ENCODE peak calls at places on chromosomes 1 and 21, in six cellular contexts. One of them, this sample, is unnamed.

GRCh38 chr1:108521990-108522393 is 37.9 kb upstream of the EEIG2 start:
- DNase-seq in ascending aorta: no peak
- DNase-seq in body of pancreas: no peak
- DNase-seq in heart left ventricle: no peak
- DNase-seq in tibial artery: no peak
- DNase-seq in transverse colon: no peak
- DNase-seq in this sample: no peak

GRCh38 chr1:200379431-200379755 is 30.4 kb downstream of the ZNF281 start:
- DNase-seq in tibial artery: no peak
- DNase-seq in heart left ventricle: no peak
- DNase-seq in ascending aorta: no peak
- DNase-seq in transverse colon: no peak
- DNase-seq in body of pancreas: no peak
- DNase-seq in this sample: peak

GRCh38 chr1:68673771-68674170 is 176.9 kb upstream of the DEPDC1 start:
- DNase-seq in heart left ventricle: no peak
- DNase-seq in body of pancreas: no peak
- DNase-seq in transverse colon: no peak
- DNase-seq in tibial artery: no peak
- DNase-seq in ascending aorta: no peak
- DNase-seq in this sample: no peak

GRCh38 chr1:91129017-91129416 is 107.2 kb upstream of the ZNF644 start:
- DNase-seq in heart left ventricle: no peak
- DNase-seq in tibial artery: no peak
- DNase-seq in body of pancreas: no peak
- DNase-seq in transverse colon: no peak
- DNase-seq in ascending aorta: no peak
- DNase-seq in this sample: no peak

GRCh38 chr1:2783435-2784397 is 17.8 kb downstream of the TTC34 start:
- DNase-seq in body of pancreas: peak
- DNase-seq in heart left ventricle: peak
- DNase-seq in ascending aorta: no peak
- DNase-seq in tibial artery: no peak
- DNase-seq in transverse colon: no peak
- DNase-seq in this sample: no peak

GRCh38 chr1:17125756-17126237 is 6.5 kb upstream of the PADI2 start:
- DNase-seq in body of pancreas: peak
- DNase-seq in transverse colon: peak
- DNase-seq in tibial artery: peak
- DNase-seq in ascending aorta: peak
- DNase-seq in heart left ventricle: peak
- DNase-seq in this sample: peak

GRCh38 chr1:182430263-182431068 is 19.5 kb upstream of the RGSL1 start:
- DNase-seq in transverse colon: no peak
- DNase-seq in heart left ventricle: no peak
- DNase-seq in tibial artery: no peak
- DNase-seq in ascending aorta: no peak
- DNase-seq in body of pancreas: no peak
- DNase-seq in this sample: peak

GRCh38 chr1:243956448-243956847 is 94.6 kb upstream of the ZBTB18 start:
- DNase-seq in heart left ventricle: no peak
- DNase-seq in tibial artery: no peak
- DNase-seq in transverse colon: no peak
- DNase-seq in ascending aorta: no peak
- DNase-seq in body of pancreas: no peak
- DNase-seq in this sample: no peak

GRCh38 chr1:107132195-107132594 is 8.6 kb upstream of the NTNG1 start:
- DNase-seq in heart left ventricle: no peak
- DNase-seq in transverse colon: no peak
- DNase-seq in tibial artery: no peak
- DNase-seq in ascending aorta: no peak
- DNase-seq in body of pancreas: no peak
- DNase-seq in this sample: no peak

GRCh38 chr1:182101415-182102041 is 40.0 kb upstream of the ZNF648 start:
- DNase-seq in heart left ventricle: no peak
- DNase-seq in transverse colon: peak
- DNase-seq in ascending aorta: no peak
- DNase-seq in tibial artery: no peak
- DNase-seq in body of pancreas: peak
- DNase-seq in this sample: no peak

GRCh38 chr1:34286547-34286946 is 109.8 kb downstream of the C1orf94 start:
- DNase-seq in heart left ventricle: no peak
- DNase-seq in body of pancreas: no peak
- DNase-seq in tibial artery: no peak
- DNase-seq in ascending aorta: no peak
- DNase-seq in transverse colon: no peak
- DNase-seq in this sample: no peak

GRCh38 chr21:35084869-35085268 is 35.8 kb upstream of the RUNX1 start:
- DNase-seq in heart left ventricle: no peak
- DNase-seq in tibial artery: no peak
- DNase-seq in ascending aorta: no peak
- DNase-seq in transverse colon: no peak
- DNase-seq in body of pancreas: no peak
- DNase-seq in this sample: peak

GRCh38 chr1:54094001-54094729 is 40.8 kb downstream of the TCEANC2 start:
- DNase-seq in ascending aorta: no peak
- DNase-seq in transverse colon: peak
- DNase-seq in heart left ventricle: no peak
- DNase-seq in body of pancreas: peak
- DNase-seq in tibial artery: no peak
- DNase-seq in this sample: no peak

GRCh38 chr1:60425528-60425927 is 352.0 kb upstream of the C1orf87 start:
- DNase-seq in transverse colon: no peak
- DNase-seq in ascending aorta: no peak
- DNase-seq in body of pancreas: no peak
- DNase-seq in heart left ventricle: no peak
- DNase-seq in tibial artery: no peak
- DNase-seq in this sample: peak

GRCh38 chr1:8889103-8889846 is 10.8 kb upstream of the ENO1 start:
- DNase-seq in ascending aorta: no peak
- DNase-seq in heart left ventricle: no peak
- DNase-seq in body of pancreas: no peak
- DNase-seq in transverse colon: no peak
- DNase-seq in tibial artery: no peak
- DNase-seq in this sample: no peak

GRCh38 chr1:101238681-101239094 is 1.9 kb downstream of the S1PR1 start:
- DNase-seq in body of pancreas: peak
- DNase-seq in tibial artery: peak
- DNase-seq in transverse colon: peak
- DNase-seq in heart left ventricle: peak
- DNase-seq in ascending aorta: peak
- DNase-seq in this sample: peak

GRCh38 chr1:221714227-221715116 is 27.4 kb downstream of the DUSP10 start:
- DNase-seq in heart left ventricle: no peak
- DNase-seq in ascending aorta: no peak
- DNase-seq in body of pancreas: no peak
- DNase-seq in tibial artery: no peak
- DNase-seq in transverse colon: no peak
- DNase-seq in this sample: no peak

GRCh38 chr1:108068141-108068540 is 103.2 kb upstream of the VAV3 start:
- DNase-seq in ascending aorta: no peak
- DNase-seq in heart left ventricle: no peak
- DNase-seq in transverse colon: no peak
- DNase-seq in tibial artery: no peak
- DNase-seq in body of pancreas: no peak
- DNase-seq in this sample: no peak

GRCh38 chr1:54375331-54376084 is 30.7 kb downstream of the SSBP3 start:
- DNase-seq in ascending aorta: no peak
- DNase-seq in heart left ventricle: peak
- DNase-seq in body of pancreas: no peak
- DNase-seq in tibial artery: no peak
- DNase-seq in transverse colon: no peak
- DNase-seq in this sample: no peak

GRCh38 chr1:35247256-35247655 is 21.3 kb upstream of the ZMYM4 start:
- DNase-seq in heart left ventricle: no peak
- DNase-seq in tibial artery: no peak
- DNase-seq in ascending aorta: no peak
- DNase-seq in transverse colon: no peak
- DNase-seq in body of pancreas: no peak
- DNase-seq in this sample: no peak

GRCh38 chr1:26733982-26734381 is 38.2 kb downstream of the ARID1A start:
- DNase-seq in body of pancreas: no peak
- DNase-seq in ascending aorta: no peak
- DNase-seq in transverse colon: no peak
- DNase-seq in tibial artery: no peak
- DNase-seq in heart left ventricle: no peak
- DNase-seq in this sample: peak

GRCh38 chr1:216750031-216750627 is 26.9 kb upstream of the ESRRG start:
- DNase-seq in transverse colon: no peak
- DNase-seq in tibial artery: no peak
- DNase-seq in body of pancreas: peak
- DNase-seq in heart left ventricle: no peak
- DNase-seq in ascending aorta: no peak
- DNase-seq in this sample: peak

GRCh38 chr1:223199094-223199647 is 56.1 kb upstream of the TLR5 start:
- DNase-seq in tibial artery: no peak
- DNase-seq in ascending aorta: no peak
- DNase-seq in body of pancreas: no peak
- DNase-seq in transverse colon: no peak
- DNase-seq in heart left ventricle: no peak
- DNase-seq in this sample: no peak

GRCh38 chr1:113266788-113267187 is 123.5 kb upstream of the MAGI3 start:
- DNase-seq in tibial artery: no peak
- DNase-seq in body of pancreas: no peak
- DNase-seq in ascending aorta: no peak
- DNase-seq in heart left ventricle: no peak
- DNase-seq in transverse colon: no peak
- DNase-seq in this sample: no peak

DNA sequence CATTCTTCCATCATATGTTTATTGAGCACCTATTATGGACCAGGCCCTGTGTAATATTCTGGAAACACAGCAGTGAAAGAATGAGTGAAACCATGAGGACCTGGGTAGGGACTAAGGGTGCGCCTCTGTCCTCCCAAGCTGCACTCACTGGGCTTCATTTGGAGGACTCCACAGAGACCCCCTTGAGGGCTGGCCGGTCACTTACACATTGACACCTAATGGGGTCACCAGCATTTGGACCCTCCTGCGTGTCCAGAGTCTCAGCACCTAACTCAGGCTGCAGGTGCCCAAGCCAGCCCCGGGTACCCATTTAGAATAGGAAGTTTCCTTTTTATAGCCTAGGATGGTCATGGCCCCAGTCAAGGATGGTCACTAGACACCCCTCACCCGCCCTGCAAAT is 2.8 kb upstream of the FNDC5 start:
- DNase-seq in heart left ventricle: no peak
- DNase-seq in body of pancreas: no peak
- DNase-seq in ascending aorta: no peak
- DNase-seq in transverse colon: no peak
- DNase-seq in tibial artery: peak
- DNase-seq in this sample: no peak
- H3K4me3 ChIP-seq in heart left ventricle: no peak
- H3K4me3 ChIP-seq in body of pancreas: no peak
- H3K4me3 ChIP-seq in ascending aorta: no peak
- H3K4me3 ChIP-seq in transverse colon: no peak
- H3K4me3 ChIP-seq in tibial artery: no peak
- H3K4me3 ChIP-seq in this sample: no peak

DNA sequence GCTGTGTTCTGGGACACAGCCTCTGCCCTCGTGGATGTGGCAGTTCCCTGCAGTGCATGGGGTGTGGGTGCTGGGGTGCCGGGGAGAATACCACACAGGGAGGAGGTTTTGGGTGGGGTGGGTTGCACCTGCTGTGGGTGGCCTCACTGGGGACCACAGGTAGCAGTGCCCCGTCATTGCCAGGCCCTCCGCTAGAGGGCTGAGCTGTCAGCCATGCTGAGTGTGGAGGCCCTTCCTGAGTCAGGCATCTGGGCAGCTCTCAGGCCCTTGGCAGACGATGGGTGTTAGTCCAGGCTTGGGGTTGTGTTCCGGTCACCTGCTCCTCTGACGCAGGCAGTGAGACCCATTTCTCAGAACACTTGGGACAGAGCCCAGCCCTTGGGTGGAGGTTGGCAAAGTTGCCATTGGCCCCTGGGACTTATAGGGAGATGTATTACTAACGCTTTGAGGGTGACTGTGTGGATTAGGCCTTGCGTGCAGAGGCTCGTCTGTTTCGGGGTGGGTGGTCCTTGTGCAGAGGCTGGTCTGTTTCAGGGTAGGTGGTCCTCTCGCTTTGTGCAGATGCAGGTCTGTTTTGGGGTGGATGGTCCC is 23.9 kb downstream of the PCNT start:
- DNase-seq in tibial artery: no peak
- DNase-seq in body of pancreas: peak
- DNase-seq in heart left ventricle: peak
- DNase-seq in ascending aorta: peak
- DNase-seq in transverse colon: no peak
- DNase-seq in this sample: no peak
- TF ChIP-seq CTCF in tibial artery: no peak
- TF ChIP-seq CTCF in body of pancreas: no peak
- TF ChIP-seq CTCF in heart left ventricle: peak
- TF ChIP-seq CTCF in ascending aorta: peak
- TF ChIP-seq CTCF in transverse colon: no peak
- TF ChIP-seq CTCF in this sample: peak

GRCh38 chr1:178606839-178607238 is 93.9 kb downstream of the TEX35 start:
- DNase-seq in body of pancreas: no peak
- DNase-seq in ascending aorta: no peak
- DNase-seq in heart left ventricle: no peak
- DNase-seq in tibial artery: no peak
- DNase-seq in transverse colon: no peak
- DNase-seq in this sample: no peak

GRCh38 chr1:178613271-178613945 is 100.5 kb downstream of the TEX35 start:
- DNase-seq in body of pancreas: no peak
- DNase-seq in ascending aorta: no peak
- DNase-seq in transverse colon: no peak
- DNase-seq in heart left ventricle: peak
- DNase-seq in tibial artery: no peak
- DNase-seq in this sample: no peak

GRCh38 chr1:178612261-178612660 is 99.4 kb downstream of the TEX35 start:
- DNase-seq in body of pancreas: no peak
- DNase-seq in heart left ventricle: no peak
- DNase-seq in tibial artery: no peak
- DNase-seq in ascending aorta: no peak
- DNase-seq in transverse colon: no peak
- DNase-seq in this sample: peak

GRCh38 chr1:178607718-178608408 is 95.0 kb downstream of the TEX35 start:
- DNase-seq in ascending aorta: no peak
- DNase-seq in body of pancreas: no peak
- DNase-seq in tibial artery: no peak
- DNase-seq in transverse colon: no peak
- DNase-seq in heart left ventricle: no peak
- DNase-seq in this sample: no peak

DNA sequence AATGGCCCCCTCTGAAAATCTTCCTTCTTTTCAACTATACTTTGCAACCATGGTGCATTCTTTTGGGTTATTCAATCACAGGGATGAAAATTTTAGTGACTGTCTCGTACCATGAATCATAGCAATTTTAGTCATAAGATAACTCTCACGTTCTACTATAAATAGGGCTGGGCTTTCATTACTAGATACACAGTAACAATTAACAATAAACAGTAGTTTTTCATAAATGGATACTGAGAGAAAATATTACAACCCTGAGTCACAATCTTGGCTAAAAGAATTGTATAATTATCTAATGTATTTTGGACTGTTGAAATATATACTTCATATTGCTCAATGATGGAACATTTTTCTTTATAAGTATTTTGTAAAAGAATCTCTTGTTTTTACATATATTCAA is 96.1 kb downstream of the TEX35 start:
- DNase-seq in transverse colon: no peak
- DNase-seq in tibial artery: no peak
- DNase-seq in body of pancreas: no peak
- DNase-seq in heart left ventricle: no peak
- DNase-seq in ascending aorta: no peak
- DNase-seq in this sample: no peak
- H3K4me3 ChIP-seq in transverse colon: no peak
- H3K4me3 ChIP-seq in tibial artery: no peak
- H3K4me3 ChIP-seq in body of pancreas: no peak
- H3K4me3 ChIP-seq in heart left ventricle: no peak
- H3K4me3 ChIP-seq in ascending aorta: no peak
- H3K4me3 ChIP-seq in this sample: no peak

GRCh38 chr21:25872271-25872670 is 137.5 kb downstream of the GABPA start:
- DNase-seq in heart left ventricle: no peak
- DNase-seq in ascending aorta: no peak
- DNase-seq in tibial artery: no peak
- DNase-seq in body of pancreas: no peak
- DNase-seq in transverse colon: no peak
- DNase-seq in this sample: no peak
- TF ChIP-seq CTCF in heart left ventricle: no peak
- TF ChIP-seq CTCF in ascending aorta: no peak
- TF ChIP-seq CTCF in tibial artery: no peak
- TF ChIP-seq CTCF in body of pancreas: no peak
- TF ChIP-seq CTCF in transverse colon: no peak
- TF ChIP-seq CTCF in this sample: peak

This sample was measured in brain microvascular endothelial cell.